ENCODE peak calls at places on chromosomes 16 and 17, in six cellular contexts. D is IMR-90, H is esophagus squamous epithelium, M is mammary epithelial cell, J is Peyer's patch, U is body of pancreas. K is an unnamed sample. For H3K36me3 and H3K4me1, the result is how much of the 10 kb centered on the place peaks cover.

GRCh38 chr16:69936751-69937211 is 14.4 kb upstream of the CLEC18A start:
- DNase-seq in M (no peak), U (no peak), D (no peak), H (no peak), J (no peak), K (no peak)

GRCh38 chr17:36608280-36608679 is 6.9 kb downstream of the MRM1 start:
- DNase-seq in M (no peak), J (peak), D (no peak), U (no peak), H (no peak), K (no peak)

GRCh38 chr17:31269597-31269996 is 27.4 kb downstream of the OMG start:
- DNase-seq in D (peak), M (peak), J (no peak), H (no peak), U (peak), K (no peak)

GRCh38 chr17:39246274-39246673 is 20.5 kb upstream of the STAC2 start:
- DNase-seq in U (no peak), H (no peak), J (no peak), D (no peak), M (no peak), K (no peak)

GRCh38 chr16:88853336-88853941 is 3.3 kb downstream of the GALNS start:
- DNase-seq in J (no peak), H (no peak), M (no peak), U (no peak), D (peak), K (no peak)

GRCh38 chr17:7650509-7651096 is at the start of gene ATP1B2:
- DNase-seq in H (no peak), J (peak), D (no peak), M (peak), U (peak), K (peak)

GRCh38 chr17:70905796-70906195 is 736.5 kb downstream of the KCNJ2 start:
- DNase-seq in J (no peak), H (no peak), M (peak), D (peak), U (peak), K (no peak)

GRCh38 chr16:25390761-25391160 is 133.1 kb upstream of the ZKSCAN2 start:
- DNase-seq in U (no peak), D (no peak), H (no peak), M (no peak), J (no peak), K (no peak)

GRCh38 chr17:45688820-45689219 is 95.3 kb upstream of the CRHR1 start:
- DNase-seq in D (no peak), U (no peak), H (no peak), M (no peak), J (no peak), K (no peak)

GRCh38 chr17:72702136-72702735 is 390.3 kb downstream of the SLC39A11 start:
- DNase-seq in H (no peak), D (peak), U (no peak), M (peak), J (no peak), K (no peak)

GRCh38 chr17:74853669-74854068 is 6.0 kb downstream of the GRIN2C start:
- DNase-seq in M (no peak), J (no peak), D (no peak), H (no peak), U (no peak), K (no peak)

GRCh38 chr17:27945333-27945616 is 52.1 kb upstream of the LYRM9 start:
- DNase-seq in U (no peak), M (no peak), J (no peak), H (no peak), D (no peak), K (no peak)

GRCh38 chr16:11052080-11052808 is 107.9 kb downstream of the CLEC16A start:
- DNase-seq in J (no peak), U (no peak), M (no peak), D (no peak), H (no peak), K (peak)

GRCh38 chr16:86723699-86724098 is 145.3 kb downstream of the FOXL1 start:
- DNase-seq in M (no peak), U (no peak), D (no peak), J (no peak), H (no peak), K (no peak)

GRCh38 chr16:83793179-83793578 is 14.6 kb upstream of the HSBP1 start:
- DNase-seq in H (no peak), M (no peak), D (no peak), U (no peak), J (no peak), K (no peak)

GRCh38 chr16:23504453-23505179 is 5.7 kb downstream of the GGA2 start:
- DNase-seq in M (peak), D (peak), J (no peak), U (peak), H (no peak), K (peak)

GRCh38 chr16:64687796-64688195 is 434.1 kb downstream of the CDH11 start:
- DNase-seq in J (no peak), U (no peak), H (no peak), D (no peak), M (no peak), K (no peak)

GRCh38 chr17:83083368-83084201 is 4.2 kb downstream of the METRNL start:
- DNase-seq in H (no peak), J (no peak), M (peak), D (peak), U (no peak), K (peak)

GRCh38 chr17:80919331-80920284 is 72.0 kb upstream of the CHMP6 start:
- DNase-seq in U (peak), D (no peak), M (no peak), H (no peak), J (peak), K (no peak)

DNA sequence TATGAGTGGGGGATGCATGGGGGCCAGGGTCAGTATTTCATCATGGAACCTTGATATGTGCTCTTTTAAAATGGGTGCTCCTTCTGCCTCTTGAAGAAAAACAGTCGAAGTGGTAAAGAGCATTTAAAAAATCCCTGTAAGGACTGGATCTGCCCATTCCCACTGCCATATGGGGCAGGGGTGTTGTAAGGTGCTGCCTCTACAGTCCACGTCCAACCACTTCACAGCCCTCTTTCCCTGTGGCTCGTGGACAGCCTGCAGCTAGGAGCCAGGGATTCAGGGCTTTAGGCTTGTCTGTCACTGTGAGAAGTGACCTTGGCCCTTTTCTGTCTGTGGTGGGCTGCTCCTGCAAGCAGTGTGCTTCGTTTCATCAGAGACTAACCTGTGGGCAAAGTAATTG is 44.3 kb downstream of the IGF2BP1 start:
- DNase-seq in H (no peak), U (no peak), D (no peak), M (no peak), J (no peak), K (no peak)
- H3K36me3 ChIP-seq in H (under half), U (under half), D (half or more), M (under half), J (under half), K (under half)

DNA sequence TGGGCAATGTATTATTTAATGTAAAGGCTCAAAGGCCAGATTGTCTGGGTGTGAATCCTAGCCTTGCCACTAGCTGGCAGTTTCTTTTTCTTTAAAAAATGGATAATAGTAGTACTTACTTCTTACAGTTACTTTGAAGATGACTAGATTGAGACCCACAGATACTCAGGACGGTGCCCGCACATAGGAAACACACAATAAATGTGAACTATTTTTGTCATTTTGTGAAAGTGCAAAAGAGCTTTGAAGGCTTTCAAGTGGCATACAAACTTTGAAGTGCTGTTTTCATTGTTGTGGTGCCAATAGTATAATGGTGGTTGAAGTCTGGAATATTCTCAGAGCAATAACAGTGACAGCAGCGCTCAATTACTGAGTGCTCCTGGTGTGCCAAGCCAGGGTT is 63.6 kb downstream of the OTOA start:
- DNase-seq in D (no peak), J (no peak), H (no peak), M (no peak), U (no peak), K (no peak)
- TF ChIP-seq CTCF in D (no peak), J (no peak), H (no peak), M (no peak), U (no peak), K (no peak)

GRCh38 chr17:1592751-1593629 is 30.4 kb upstream of the PITPNA start:
- DNase-seq in M (no peak), H (no peak), U (no peak), D (no peak), J (peak), K (no peak)

GRCh38 chr17:1588781-1589585 is 26.4 kb upstream of the PITPNA start:
- DNase-seq in U (peak), M (no peak), D (no peak), H (no peak), J (no peak), K (no peak)

GRCh38 chr17:1591474-1592090 is 29.0 kb upstream of the PITPNA start:
- DNase-seq in H (no peak), M (no peak), U (no peak), D (no peak), J (no peak), K (no peak)

GRCh38 chr17:1590031-1590746 is 27.6 kb upstream of the PITPNA start:
- DNase-seq in U (peak), J (peak), M (peak), H (no peak), D (peak), K (no peak)

GRCh38 chr17:1590747-1591473 is 28.3 kb upstream of the PITPNA start:
- DNase-seq in U (no peak), M (no peak), H (no peak), J (no peak), D (no peak), K (no peak)
- H3K4me1 ChIP-seq in U (under half), M (under half), H (under half), J (under half), D (under half), K (under half)

GRCh38 chr16:73993878-73994277 is 302.7 kb upstream of the PSMD7 start:
- DNase-seq in D (no peak), H (no peak), U (no peak), J (no peak), M (no peak), K (no peak)

GRCh38 chr16:73997340-73997711 is 299.3 kb upstream of the PSMD7 start:
- DNase-seq in M (no peak), J (no peak), H (no peak), D (no peak), U (no peak), K (no peak)

DNA sequence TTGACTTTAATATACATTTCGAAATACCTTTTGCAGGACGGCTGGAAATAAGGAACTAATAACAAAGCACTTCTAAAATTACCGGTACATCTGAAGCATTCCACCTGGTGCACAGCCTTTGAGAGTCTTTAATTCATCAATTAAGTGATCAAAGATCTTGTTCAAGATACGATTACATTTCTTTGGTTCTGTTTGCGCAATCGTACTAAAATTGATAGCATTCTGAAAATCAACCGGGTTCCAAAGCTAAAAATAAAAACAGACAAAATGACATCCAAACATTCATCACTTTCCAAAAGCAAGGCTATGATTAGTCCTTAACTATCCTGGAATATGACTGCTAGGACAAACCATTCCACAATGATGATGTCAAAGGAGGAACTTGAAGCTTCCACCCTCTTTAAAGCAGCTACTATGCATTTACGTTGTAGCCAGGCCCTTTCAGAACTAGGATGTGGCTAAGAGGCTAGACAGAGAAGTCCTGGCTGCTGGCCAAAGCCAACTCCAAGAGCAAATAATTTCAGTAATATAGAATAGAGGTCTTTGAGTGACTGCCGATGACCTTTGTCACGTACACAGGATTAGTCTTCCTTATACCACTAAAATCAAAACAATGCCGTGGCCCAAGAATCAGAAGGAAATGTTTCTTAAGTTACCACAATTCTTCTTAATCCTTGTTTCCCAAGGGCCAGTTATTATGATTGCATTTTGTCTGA is 299.8 kb upstream of the PSMD7 start:
- DNase-seq in M (no peak), J (no peak), D (no peak), H (no peak), U (no peak), K (no peak)
- H3K36me3 ChIP-seq in M (under half), J (under half), D (under half), H (under half), U (under half), K (under half)

GRCh38 chr17:44012391-44012790 is 2.4 kb downstream of the TMEM101 start:
- DNase-seq in U (no peak), M (no peak), J (no peak), H (no peak), D (no peak), K (no peak)
- TF ChIP-seq CTCF in U (no peak), M (no peak), J (no peak), H (no peak), D (no peak), K (no peak)

GRCh38 chr17:78715000-78715771 is 66.9 kb downstream of the CYTH1 start:
- DNase-seq in M (no peak), D (no peak), J (no peak), H (no peak), U (no peak), K (no peak)

GRCh38 chr17:78715876-78716275 is 66.2 kb downstream of the CYTH1 start:
- DNase-seq in H (no peak), J (no peak), M (no peak), D (no peak), U (no peak), K (no peak)

GRCh38 chr17:78716814-78717393 is 65.2 kb downstream of the CYTH1 start:
- DNase-seq in J (peak), U (peak), H (no peak), M (peak), D (peak), K (no peak)

GRCh38 chr17:78717431-78717980 is 64.6 kb downstream of the CYTH1 start:
- DNase-seq in J (no peak), U (peak), D (peak), M (peak), H (no peak), K (no peak)

GRCh38 chr17:78716292-78716691 is 65.8 kb downstream of the CYTH1 start:
- DNase-seq in H (no peak), D (no peak), U (no peak), M (no peak), J (no peak), K (no peak)
- H3K4me1 ChIP-seq in H (half or more), D (under half), U (under half), M (under half), J (half or more), K (half or more)

GRCh38 chr17:50739098-50739497 is 19.7 kb downstream of the LUC7L3 start:
- DNase-seq in D (no peak), J (no peak), M (no peak), H (no peak), U (no peak), K (no peak)

GRCh38 chr17:50731575-50732460 is 12.4 kb downstream of the LUC7L3 start:
- DNase-seq in H (no peak), D (no peak), M (no peak), U (no peak), J (no peak), K (no peak)

GRCh38 chr17:50737118-50737698 is 17.8 kb downstream of the LUC7L3 start:
- DNase-seq in D (no peak), J (no peak), U (no peak), M (no peak), H (no peak), K (no peak)

DNA sequence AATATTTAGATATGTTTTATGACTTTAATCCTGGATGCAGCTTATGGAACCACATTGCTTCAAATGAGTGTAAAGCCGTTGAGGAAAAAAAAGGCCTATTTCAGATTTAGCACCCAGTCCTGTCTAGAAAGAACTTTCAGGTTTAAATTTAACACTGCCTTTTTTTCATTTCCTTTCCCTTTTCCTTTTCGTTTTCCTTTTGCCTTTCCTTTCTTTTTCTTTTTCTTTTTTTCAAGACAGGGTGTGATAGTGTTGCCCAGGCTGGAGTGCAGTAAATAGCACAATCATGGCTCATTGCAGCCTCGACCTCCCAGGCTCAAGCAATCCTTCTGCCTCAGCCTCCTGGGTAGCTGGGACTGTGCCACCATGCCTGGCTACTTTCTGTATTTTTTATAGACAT is 15.9 kb downstream of the LUC7L3 start:
- DNase-seq in U (no peak), J (no peak), M (no peak), H (no peak), D (no peak), K (no peak)
- H3K36me3 ChIP-seq in U (under half), J (under half), M (under half), H (under half), D (under half), K (under half)

GRCh38 chr17:64016248-64016784 is 4.1 kb downstream of the ICAM2 start:
- DNase-seq in H (no peak), J (no peak), M (no peak), U (no peak), D (no peak), K (peak)
- TF ChIP-seq CTCF in H (no peak), J (peak), M (no peak), U (no peak), D (no peak), K (peak)

DNA sequence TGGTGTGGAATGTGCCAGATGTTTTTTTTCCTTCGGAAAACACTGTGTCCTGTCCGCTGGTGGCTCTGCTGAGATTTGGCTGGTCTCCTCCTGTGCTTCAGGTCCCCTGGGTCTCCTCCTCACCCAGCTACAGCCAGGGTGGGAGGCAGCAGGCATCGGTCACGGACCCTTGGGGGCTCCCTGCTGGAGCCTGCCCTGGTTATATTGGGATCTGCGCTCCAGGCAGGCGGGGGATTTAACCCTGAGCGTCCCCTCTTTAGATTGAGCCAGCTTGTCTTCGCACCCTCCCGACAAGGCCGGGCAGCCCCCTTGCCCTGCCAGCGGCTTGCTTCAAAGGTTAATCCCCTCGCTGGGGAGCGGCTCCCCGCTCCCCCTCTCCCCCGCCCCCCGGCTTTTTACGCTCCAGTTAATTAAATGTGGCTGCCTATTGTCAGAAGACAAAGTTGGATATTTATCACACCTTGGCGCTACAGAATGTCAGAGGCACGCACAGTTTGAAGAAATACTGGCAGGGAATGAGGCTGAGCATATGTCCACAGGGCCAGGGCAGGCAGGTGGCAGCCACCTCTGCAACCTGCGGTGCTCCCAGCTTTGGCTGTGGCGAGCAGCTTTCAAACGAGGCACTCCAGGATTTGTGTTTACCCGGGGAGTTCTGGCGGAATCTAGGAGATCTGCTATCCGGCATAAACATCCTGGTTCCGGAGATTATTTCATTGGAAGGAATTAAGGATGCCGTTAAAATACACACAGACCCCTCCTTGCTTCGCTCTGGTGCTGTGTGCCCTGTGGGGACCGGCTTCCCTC is 38.2 kb upstream of the GSE1 start:
- DNase-seq in J (no peak), D (no peak), U (no peak), M (no peak), H (no peak), K (no peak)
- H3K4me1 ChIP-seq in J (half or more), D (under half), U (half or more), M (under half), H (half or more), K (under half)

GRCh38 chr16:53320992-53321391 is 113.3 kb upstream of the RBL2 start:
- DNase-seq in J (no peak), D (no peak), H (no peak), U (no peak), M (no peak), K (no peak)
- H3K36me3 ChIP-seq in J (under half), D (under half), H (under half), U (under half), M (under half), K (under half)

K was measured in CD8-positive, alpha-beta T cell.